ENCODE peak calls at places on chromosomes 3 and 15, in nine cellular contexts. P, Z, M, I, F, X, A, D and V are unnamed samples.

GRCh38 chr3:143363276-143363675 is 243.7 kb downstream of the CHST2 start:
- DNase-seq in A (no peak), Z (no peak), I (no peak), M (no peak), F (no peak), P (peak), D (no peak), X (no peak), V (peak)

GRCh38 chr3:126349071-126349470 is 8.1 kb downstream of the KLF15 start:
- DNase-seq in F (no peak), M (no peak), Z (peak), D (no peak), X (peak), A (no peak), P (no peak), I (peak), V (no peak)

GRCh38 chr3:35651888-35652287 is 12.6 kb downstream of the ARPP21 start:
- DNase-seq in D (no peak), X (no peak), P (peak), Z (no peak), A (no peak), M (no peak), F (no peak), I (no peak), V (no peak)

GRCh38 chr15:87777054-87777498 is 479.5 kb downstream of the NTRK3 start:
- DNase-seq in A (peak), X (no peak), Z (peak), P (peak), F (peak), M (no peak), D (no peak), I (no peak), V (peak)

GRCh38 chr3:194575484-194576210 is 57.6 kb downstream of the TMEM44 start:
- DNase-seq in I (no peak), P (peak), M (no peak), A (peak), Z (peak), F (peak), X (peak), D (peak), V (peak)

GRCh38 chr15:40323953-40324937 is 753 bp downstream of the INAFM2 start:
- DNase-seq in A (no peak), Z (no peak), M (peak), X (no peak), I (peak), F (no peak), P (no peak), D (peak), V (no peak)

GRCh38 chr3:72679540-72680198 is 168.6 kb downstream of the SHQ1 start:
- DNase-seq in F (no peak), I (no peak), M (no peak), X (no peak), P (peak), D (no peak), A (no peak), Z (no peak), V (peak)

GRCh38 chr3:13879946-13880810 is at the start of gene WNT7A:
- DNase-seq in D (peak), M (peak), F (no peak), Z (peak), A (no peak), X (peak), I (peak), P (no peak), V (no peak)

GRCh38 chr3:4986175-4986610 is 7.0 kb downstream of the BHLHE40 start:
- DNase-seq in F (no peak), A (no peak), P (no peak), D (no peak), Z (no peak), I (no peak), X (no peak), M (no peak), V (peak)

GRCh38 chr15:45136378-45136764 is 6.6 kb downstream of the DUOX1 start:
- DNase-seq in F (no peak), M (no peak), A (no peak), D (peak), X (no peak), I (no peak), P (no peak), Z (no peak), V (no peak)

GRCh38 chr3:23712656-23713559 is 92.8 kb upstream of the UBE2E1 start:
- DNase-seq in Z (peak), D (peak), P (peak), M (no peak), F (peak), A (peak), I (no peak), X (peak), V (peak)

GRCh38 chr3:9087831-9088413 is 124.7 kb upstream of the RAD18 start:
- DNase-seq in I (no peak), D (no peak), A (no peak), F (peak), Z (peak), M (no peak), X (no peak), P (no peak), V (no peak)

GRCh38 chr3:194030372-194030771 is 105.6 kb upstream of the HES1 start:
- DNase-seq in F (no peak), Z (no peak), I (peak), M (no peak), X (no peak), P (no peak), D (no peak), A (no peak), V (no peak)

GRCh38 chr3:173191611-173192010 is 50.6 kb upstream of the SPATA16 start:
- DNase-seq in M (no peak), I (no peak), X (no peak), F (no peak), D (no peak), A (no peak), P (no peak), Z (no peak), V (no peak)

GRCh38 chr3:13277860-13278531 is 142.1 kb downstream of the NUP210 start:
- DNase-seq in I (no peak), X (no peak), Z (no peak), D (no peak), P (no peak), F (no peak), A (peak), M (no peak), V (no peak)

GRCh38 chr3:127729556-127730056 is 56.9 kb downstream of the ABTB1 start:
- DNase-seq in M (no peak), A (no peak), X (no peak), Z (no peak), P (peak), D (no peak), I (no peak), F (no peak), V (no peak)

GRCh38 chr3:12135029-12135634 is 23.6 kb downstream of the TIMP4 start:
- DNase-seq in M (peak), P (peak), X (peak), A (peak), I (peak), Z (peak), D (peak), F (peak), V (peak)

GRCh38 chr15:28982886-28983285 is 97.1 kb downstream of the APBA2 start:
- DNase-seq in X (no peak), D (no peak), A (peak), Z (no peak), M (no peak), P (no peak), F (no peak), I (no peak), V (no peak)

GRCh38 chr15:90013503-90013937 is 12.4 kb downstream of the ZNF710 start:
- DNase-seq in M (peak), P (no peak), I (no peak), A (no peak), Z (peak), D (no peak), X (no peak), F (no peak), V (no peak)

GRCh38 chr3:13891492-13892073 is 11.7 kb upstream of the WNT7A start:
- DNase-seq in A (peak), Z (peak), F (no peak), D (peak), M (no peak), I (no peak), P (no peak), X (no peak), V (no peak)

GRCh38 chr3:183822631-183823030 is 2.7 kb downstream of the MAP6D1 start:
- DNase-seq in X (no peak), P (no peak), A (no peak), Z (no peak), I (no peak), D (peak), F (no peak), M (no peak), V (no peak)

GRCh38 chr3:10848261-10848660 is 32.2 kb downstream of the SLC6A11 start:
- DNase-seq in X (no peak), Z (no peak), D (no peak), P (no peak), M (no peak), F (no peak), I (no peak), A (no peak), V (no peak)

GRCh38 chr3:12350151-12350813 is 61.4 kb downstream of the PPARG start:
- DNase-seq in D (no peak), A (peak), P (peak), Z (peak), M (no peak), F (no peak), I (no peak), X (peak), V (peak)

GRCh38 chr3:13487403-13487802 is 7.3 kb downstream of the HDAC11 start:
- DNase-seq in Z (no peak), F (no peak), I (peak), D (no peak), M (no peak), A (no peak), X (no peak), P (no peak), V (no peak)

GRCh38 chr3:71454513-71455423 is 128.8 kb downstream of the FOXP1 start:
- DNase-seq in P (no peak), A (no peak), D (no peak), Z (no peak), I (no peak), F (no peak), M (peak), X (no peak), V (no peak)

GRCh38 chr15:57323806-57324589 is 52.3 kb upstream of the CGNL1 start:
- DNase-seq in X (no peak), Z (no peak), A (no peak), M (peak), D (peak), P (peak), F (no peak), I (no peak), V (peak)

GRCh38 chr3:71310595-71311319 is 272.8 kb downstream of the FOXP1 start:
- DNase-seq in P (peak), X (no peak), M (no peak), I (no peak), A (no peak), Z (peak), F (peak), D (peak), V (peak)

GRCh38 chr15:43854801-43855200 is 28.0 kb downstream of the WDR76 start:
- DNase-seq in D (no peak), X (no peak), F (no peak), A (no peak), I (no peak), Z (no peak), M (no peak), P (peak), V (peak)

GRCh38 chr15:100733088-100733487 is 130.7 kb downstream of the ASB7 start:
- DNase-seq in X (peak), A (peak), F (peak), Z (no peak), I (no peak), P (peak), D (no peak), M (no peak), V (peak)

GRCh38 chr3:122105626-122106025 is 50.5 kb downstream of the CD86 start:
- DNase-seq in I (no peak), Z (no peak), D (no peak), P (peak), F (no peak), A (no peak), M (no peak), X (no peak), V (peak)

GRCh38 chr3:122415104-122415744 is 638 bp downstream of the WDR5B start:
- DNase-seq in P (peak), M (peak), F (peak), X (no peak), A (no peak), Z (no peak), I (no peak), D (peak), V (peak)

GRCh38 chr3:196163687-196164493 is 47.3 kb downstream of the ZDHHC19 start:
- DNase-seq in D (no peak), Z (no peak), I (no peak), X (no peak), P (no peak), F (peak), A (no peak), M (no peak), V (no peak)

GRCh38 chr15:100332231-100332630 is 9.5 kb downstream of the ADAMTS17 start:
- DNase-seq in M (no peak), X (no peak), D (no peak), P (no peak), Z (no peak), F (no peak), I (no peak), A (peak), V (no peak)

GRCh38 chr3:196117809-196118208 is 35.9 kb upstream of the TFRC start:
- DNase-seq in I (no peak), D (no peak), F (no peak), P (no peak), Z (no peak), X (no peak), M (no peak), A (no peak), V (no peak)

GRCh38 chr15:31561156-31561555 is 234.5 kb downstream of the KLF13 start:
- DNase-seq in Z (no peak), I (no peak), A (no peak), F (no peak), D (peak), P (no peak), X (no peak), M (no peak), V (no peak)

GRCh38 chr3:108099679-108100428 is 9.0 kb upstream of the CD47 start:
- DNase-seq in D (no peak), M (peak), A (no peak), I (no peak), Z (no peak), P (no peak), X (no peak), F (no peak), V (no peak)

GRCh38 chr15:48433226-48433886 is 102.1 kb downstream of the DUT start:
- DNase-seq in Z (no peak), A (no peak), I (no peak), X (no peak), M (no peak), P (no peak), F (no peak), D (no peak), V (peak)

GRCh38 chr3:37762698-37763097 is 99.0 kb upstream of the CTDSPL start:
- DNase-seq in P (peak), A (no peak), I (no peak), D (no peak), Z (no peak), X (no peak), F (no peak), M (no peak), V (peak)

GRCh38 chr3:111895079-111895478 is 36.0 kb downstream of the PHLDB2 start:
- DNase-seq in I (no peak), X (no peak), D (peak), M (no peak), F (no peak), A (no peak), Z (no peak), P (peak), V (peak)
- TF ChIP-seq CTCF in I (no peak), X (peak), D (peak), M (no peak), F (peak), A (no peak), Z (no peak), P (peak), V (peak)

DNA sequence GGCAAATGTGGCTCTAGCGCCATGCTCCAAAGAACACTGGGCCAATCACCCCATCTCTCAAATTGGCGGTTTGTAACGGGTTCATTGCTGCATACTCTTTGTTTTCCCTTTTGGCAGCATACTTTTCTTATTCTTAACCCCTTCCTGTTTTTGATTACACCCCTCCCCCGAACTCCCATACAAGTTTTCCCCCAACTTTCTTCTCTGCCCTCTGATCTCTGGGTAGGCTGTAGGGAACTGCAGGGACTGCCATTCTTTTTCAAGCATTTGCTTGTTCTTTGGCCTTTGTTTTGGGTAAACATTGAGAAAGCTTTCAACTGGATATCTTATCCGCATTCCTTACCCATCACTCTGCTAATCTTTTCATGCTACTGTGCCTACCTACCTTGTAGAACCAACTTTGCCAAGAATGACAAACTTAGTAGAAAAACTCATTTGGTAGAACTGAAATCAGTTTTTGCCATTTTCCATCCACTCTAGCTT is 1.6 kb downstream of the PPM1L start:
- DNase-seq in X (no peak), I (no peak), M (no peak), A (no peak), F (no peak), D (peak), P (no peak), Z (no peak), V (no peak)
- H3K4me3 ChIP-seq in X (no peak), I (peak), M (peak), A (peak), F (peak), D (peak), P (no peak), Z (peak), V (no peak)

GRCh38 chr3:189508784-189509489 is 122.3 kb upstream of the TP63 start:
- DNase-seq in D (no peak), Z (no peak), A (no peak), M (no peak), P (peak), X (peak), I (no peak), F (no peak), V (peak)

GRCh38 chr3:189515916-189516531 is 115.2 kb upstream of the TP63 start:
- DNase-seq in F (no peak), P (no peak), X (no peak), A (no peak), M (no peak), D (no peak), I (no peak), Z (no peak), V (peak)

GRCh38 chr3:189513281-189514151 is 117.7 kb upstream of the TP63 start:
- DNase-seq in D (no peak), P (no peak), A (no peak), I (no peak), M (no peak), X (no peak), Z (no peak), F (no peak), V (no peak)

GRCh38 chr3:189512824-189513223 is 118.4 kb upstream of the TP63 start:
- DNase-seq in Z (no peak), F (no peak), A (no peak), X (no peak), D (no peak), M (no peak), P (no peak), I (no peak), V (no peak)

DNA sequence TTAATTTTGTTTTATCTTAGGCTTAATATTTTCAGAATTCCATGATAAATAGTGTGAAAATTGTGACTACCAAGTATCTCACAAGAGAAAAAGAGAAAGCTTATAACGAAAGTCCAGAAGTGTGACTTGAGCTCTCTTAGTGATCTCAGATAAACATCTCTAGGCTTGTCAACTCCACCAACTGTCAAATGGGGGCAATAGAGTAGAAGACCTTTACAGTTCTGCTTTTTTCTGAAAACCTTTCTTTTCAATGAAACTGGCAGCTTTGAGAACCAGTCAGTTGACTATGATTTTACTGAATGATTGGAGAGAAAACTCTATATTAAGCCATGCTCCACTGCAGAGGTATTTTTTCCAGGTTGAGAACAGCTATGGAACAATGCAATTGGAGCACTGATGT is 119.2 kb upstream of the TP63 start:
- DNase-seq in Z (no peak), X (no peak), F (no peak), P (no peak), D (no peak), M (no peak), I (no peak), A (no peak), V (no peak)
- TF ChIP-seq CTCF in Z (no peak), X (no peak), F (no peak), P (no peak), D (no peak), M (no peak), I (no peak), A (no peak), V (no peak)

DNA sequence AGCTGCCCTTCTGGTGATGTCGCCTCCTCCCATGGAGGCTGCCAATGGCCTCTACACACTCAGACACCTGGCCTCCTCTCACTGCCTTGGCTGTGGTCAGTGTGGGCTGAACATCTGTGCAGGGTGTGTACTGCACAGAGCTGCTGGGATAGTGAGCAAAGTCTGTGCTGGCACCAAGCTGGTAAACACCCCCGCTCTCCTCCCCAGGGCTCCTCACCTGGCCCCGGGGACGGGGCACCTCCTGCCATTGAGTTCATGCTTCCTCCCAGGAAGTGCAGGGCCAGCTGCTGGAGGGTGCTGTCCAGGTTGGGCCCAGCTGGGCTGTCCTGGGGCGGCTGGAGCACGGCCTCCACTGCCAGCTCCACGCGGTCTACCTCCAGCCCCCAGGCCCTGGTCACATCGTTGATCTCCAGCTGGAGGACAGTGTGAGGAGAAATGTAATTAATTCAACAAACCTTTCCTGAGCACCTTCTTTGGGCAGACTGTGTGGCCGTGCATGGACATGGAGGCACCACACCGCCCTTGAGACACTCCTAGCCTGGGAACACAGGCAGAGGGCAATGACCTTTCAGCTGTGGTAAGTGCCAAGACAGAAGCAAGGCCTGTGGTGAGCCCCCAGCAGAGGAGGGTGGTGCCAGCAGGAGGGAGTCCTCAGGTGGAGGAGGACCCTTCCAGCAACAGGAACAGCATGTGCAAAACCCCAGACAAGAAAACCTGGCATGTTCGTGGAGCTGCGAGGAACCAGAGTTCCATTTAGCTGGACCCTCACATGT is 6.8 kb downstream of the STOML1 start:
- DNase-seq in P (no peak), A (no peak), Z (no peak), I (no peak), D (no peak), F (no peak), X (no peak), M (no peak), V (peak)
- H3K4me3 ChIP-seq in P (no peak), A (no peak), Z (no peak), I (no peak), D (no peak), F (no peak), X (no peak), M (no peak), V (no peak)

GRCh38 chr3:138949445-138950005 is 2.5 kb downstream of the FOXL2NB start:
- DNase-seq in A (no peak), X (no peak), D (no peak), P (no peak), M (no peak), F (no peak), I (no peak), Z (no peak), V (no peak)
- TF ChIP-seq CTCF in A (no peak), X (no peak), D (no peak), P (no peak), M (no peak), F (no peak), I (no peak), Z (no peak), V (no peak)

GRCh38 chr15:82803793-82804574 is 1.9 kb downstream of the FSD2 start:
- DNase-seq in A (no peak), D (no peak), Z (no peak), X (no peak), P (peak), F (no peak), M (no peak), I (no peak), V (peak)
- H3K4me3 ChIP-seq in A (peak), D (no peak), Z (no peak), X (no peak), P (no peak), F (peak), M (no peak), I (no peak), V (no peak)

GRCh38 chr15:71364117-71364584 is 248.9 kb downstream of the THSD4 start:
- DNase-seq in F (no peak), A (no peak), I (no peak), D (no peak), Z (no peak), M (no peak), X (no peak), P (no peak), V (no peak)
- TF ChIP-seq CTCF in F (no peak), A (no peak), I (no peak), D (no peak), Z (no peak), M (no peak), X (no peak), P (no peak), V (no peak)

GRCh38 chr3:29286841-29287240 is 6.0 kb downstream of the RBMS3 start:
- DNase-seq in P (peak), X (no peak), A (no peak), D (no peak), F (no peak), M (no peak), I (no peak), Z (no peak), V (peak)
- H3K4me3 ChIP-seq in P (no peak), X (peak), A (no peak), D (no peak), F (peak), M (no peak), I (no peak), Z (peak), V (peak)